ENCODE peak calls at places on chromosomes 13 and 19, in four cellular contexts. One of them, this sample, is unnamed.

GRCh38 chr19:3440082-3440481 is 40.2 kb downstream of the SMIM24 start:
- DNase-seq in HCT116: no peak
- DNase-seq in SK-N-SH: peak; percentile 67
- DNase-seq in A549: peak; percentile 73
- DNase-seq in this sample: peak; percentile 71

GRCh38 chr13:94586371-94586770 is 9.6 kb downstream of the TGDS start:
- DNase-seq in HCT116: no peak
- DNase-seq in SK-N-SH: no peak
- DNase-seq in A549: no peak
- DNase-seq in this sample: no peak

GRCh38 chr19:294341-294818 is 3.2 kb upstream of the PLPP2 start:
- DNase-seq in HCT116: no peak
- DNase-seq in SK-N-SH: peak; percentile 47
- DNase-seq in A549: no peak
- DNase-seq in this sample: no peak

GRCh38 chr13:28458604-28459003 is 36.3 kb downstream of the FLT1 start:
- DNase-seq in HCT116: no peak
- DNase-seq in SK-N-SH: no peak
- DNase-seq in A549: no peak
- DNase-seq in this sample: no peak

GRCh38 chr19:13505761-13506549 is at the start of gene CACNA1A:
- DNase-seq in HCT116: no peak
- DNase-seq in SK-N-SH: peak; percentile 73
- DNase-seq in A549: no peak
- DNase-seq in this sample: no peak

GRCh38 chr19:13742756-13743155 is 21.6 kb upstream of the MRI1 start:
- DNase-seq in HCT116: no peak
- DNase-seq in SK-N-SH: no peak
- DNase-seq in A549: no peak
- DNase-seq in this sample: no peak

GRCh38 chr13:31150315-31150985 is 11.3 kb downstream of the HSPH1 start:
- DNase-seq in HCT116: no peak
- DNase-seq in SK-N-SH: no peak
- DNase-seq in A549: no peak
- DNase-seq in this sample: no peak

GRCh38 chr13:41562083-41562482 is 104.7 kb downstream of the RGCC start:
- DNase-seq in HCT116: no peak
- DNase-seq in SK-N-SH: no peak
- DNase-seq in A549: no peak
- DNase-seq in this sample: no peak

GRCh38 chr13:111845621-111846351 is 221.2 kb upstream of the SOX1 start:
- DNase-seq in HCT116: no peak
- DNase-seq in SK-N-SH: no peak
- DNase-seq in A549: no peak
- DNase-seq in this sample: no peak

GRCh38 chr19:9597027-9597426 is 12.7 kb upstream of the ZNF121 start:
- DNase-seq in HCT116: peak; percentile 86
- DNase-seq in SK-N-SH: no peak
- DNase-seq in A549: no peak
- DNase-seq in this sample: no peak

GRCh38 chr19:53598361-53598760 is 33.4 kb upstream of the DPRX start:
- DNase-seq in HCT116: no peak
- DNase-seq in SK-N-SH: no peak
- DNase-seq in A549: no peak
- DNase-seq in this sample: no peak

GRCh38 chr13:37058801-37059135 is 720 bp downstream of the SUPT20H start:
- DNase-seq in HCT116: no peak
- DNase-seq in SK-N-SH: peak; percentile 46
- DNase-seq in A549: no peak
- DNase-seq in this sample: no peak

GRCh38 chr13:39405596-39405995 is 197.4 kb downstream of the LHFPL6 start:
- DNase-seq in HCT116: no peak
- DNase-seq in SK-N-SH: no peak
- DNase-seq in A549: no peak
- DNase-seq in this sample: no peak

GRCh38 chr19:23882493-23882892 is 32.2 kb upstream of the ZNF726 start:
- DNase-seq in HCT116: no peak
- DNase-seq in SK-N-SH: no peak
- DNase-seq in A549: peak; percentile 32
- DNase-seq in this sample: no peak

GRCh38 chr13:37636701-37637100 is 38.1 kb upstream of the POSTN start:
- DNase-seq in HCT116: no peak
- DNase-seq in SK-N-SH: no peak
- DNase-seq in A549: no peak
- DNase-seq in this sample: no peak

GRCh38 chr19:2542341-2543069 is 66.6 kb downstream of the GADD45B start:
- DNase-seq in HCT116: no peak
- DNase-seq in SK-N-SH: no peak
- DNase-seq in A549: peak; percentile 57
- DNase-seq in this sample: no peak

GRCh38 chr19:39362682-39363657 is 20.7 kb downstream of the SAMD4B start:
- DNase-seq in HCT116: no peak
- DNase-seq in SK-N-SH: no peak
- DNase-seq in A549: no peak
- DNase-seq in this sample: no peak

GRCh38 chr19:1754651-1755466 is 1.6 kb downstream of the ONECUT3 start:
- DNase-seq in HCT116: no peak
- DNase-seq in SK-N-SH: no peak
- DNase-seq in A549: peak; percentile 79
- DNase-seq in this sample: peak; percentile 69

GRCh38 chr19:35253316-35254286 is 4.8 kb downstream of the LSR start:
- DNase-seq in HCT116: no peak
- DNase-seq in SK-N-SH: no peak
- DNase-seq in A549: no peak
- DNase-seq in this sample: no peak

GRCh38 chr13:40786568-40786996 is 2.8 kb upstream of the SLC25A15 start:
- DNase-seq in HCT116: no peak
- DNase-seq in SK-N-SH: no peak
- DNase-seq in A549: no peak
- DNase-seq in this sample: no peak

GRCh38 chr19:55116232-55117062 is 990 bp downstream of the PPP1R12C start:
- DNase-seq in HCT116: no peak
- DNase-seq in SK-N-SH: peak; percentile 86
- DNase-seq in A549: peak; percentile 67
- DNase-seq in this sample: peak; percentile 81

GRCh38 chr19:55118401-55118991 is 1.1 kb upstream of the PPP1R12C start:
- DNase-seq in HCT116: no peak
- DNase-seq in SK-N-SH: no peak
- DNase-seq in A549: peak; percentile 54
- DNase-seq in this sample: peak; percentile 61

GRCh38 chr19:55117063-55117635 is 288 bp downstream of the PPP1R12C start:
- DNase-seq in HCT116: no peak
- DNase-seq in SK-N-SH: no peak
- DNase-seq in A549: no peak
- DNase-seq in this sample: no peak

GRCh38 chr19:55119053-55119452 is 1.6 kb upstream of the PPP1R12C start:
- DNase-seq in HCT116: no peak
- DNase-seq in SK-N-SH: no peak
- DNase-seq in A549: no peak
- DNase-seq in this sample: no peak

DNA sequence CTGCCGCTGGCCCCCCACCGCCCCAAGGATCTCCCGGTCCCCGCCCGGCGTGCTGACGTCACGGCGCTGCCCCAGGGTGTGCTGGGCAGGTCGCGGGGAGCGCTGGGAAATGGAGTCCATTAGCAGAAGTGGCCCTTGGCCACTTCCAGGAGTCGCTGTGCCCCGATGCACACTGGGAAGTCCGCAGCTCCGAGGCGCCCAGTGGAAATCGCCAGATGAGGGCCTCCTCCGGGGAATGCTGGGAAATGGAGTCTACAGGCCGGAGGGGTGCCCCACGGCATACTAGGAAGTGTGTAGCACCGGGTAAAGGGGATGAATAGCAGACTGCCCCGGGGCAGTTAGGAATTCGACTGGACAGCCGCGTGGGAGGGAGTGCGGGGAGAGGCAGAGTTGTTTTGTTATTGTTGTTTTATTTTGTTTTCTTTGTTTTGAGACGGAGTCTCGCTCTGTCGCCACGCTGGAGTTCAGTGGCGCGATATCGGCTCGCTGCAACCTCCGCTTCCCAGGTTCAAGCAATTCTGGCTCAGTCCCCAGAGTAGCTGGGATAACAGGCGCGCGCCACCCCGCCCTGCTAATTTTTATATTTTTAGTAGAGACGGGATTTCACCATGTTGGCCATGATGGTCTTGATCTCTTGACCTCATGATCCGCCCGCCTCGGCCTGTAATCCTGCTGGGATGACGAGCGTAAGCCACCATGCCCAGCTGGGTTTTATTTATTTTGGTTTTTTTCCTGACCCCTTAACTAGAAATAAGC is at the start of gene PPP1R12C:
- DNase-seq in HCT116: peak; percentile 96
- DNase-seq in SK-N-SH: peak; percentile 99
- DNase-seq in A549: peak; percentile 99
- DNase-seq in this sample: peak; percentile 96
- TF ChIP-seq REST in HCT116: no peak
- TF ChIP-seq REST in SK-N-SH: no peak
- TF ChIP-seq REST in A549: peak; percentile 44
- TF ChIP-seq REST in this sample: no peak

DNA sequence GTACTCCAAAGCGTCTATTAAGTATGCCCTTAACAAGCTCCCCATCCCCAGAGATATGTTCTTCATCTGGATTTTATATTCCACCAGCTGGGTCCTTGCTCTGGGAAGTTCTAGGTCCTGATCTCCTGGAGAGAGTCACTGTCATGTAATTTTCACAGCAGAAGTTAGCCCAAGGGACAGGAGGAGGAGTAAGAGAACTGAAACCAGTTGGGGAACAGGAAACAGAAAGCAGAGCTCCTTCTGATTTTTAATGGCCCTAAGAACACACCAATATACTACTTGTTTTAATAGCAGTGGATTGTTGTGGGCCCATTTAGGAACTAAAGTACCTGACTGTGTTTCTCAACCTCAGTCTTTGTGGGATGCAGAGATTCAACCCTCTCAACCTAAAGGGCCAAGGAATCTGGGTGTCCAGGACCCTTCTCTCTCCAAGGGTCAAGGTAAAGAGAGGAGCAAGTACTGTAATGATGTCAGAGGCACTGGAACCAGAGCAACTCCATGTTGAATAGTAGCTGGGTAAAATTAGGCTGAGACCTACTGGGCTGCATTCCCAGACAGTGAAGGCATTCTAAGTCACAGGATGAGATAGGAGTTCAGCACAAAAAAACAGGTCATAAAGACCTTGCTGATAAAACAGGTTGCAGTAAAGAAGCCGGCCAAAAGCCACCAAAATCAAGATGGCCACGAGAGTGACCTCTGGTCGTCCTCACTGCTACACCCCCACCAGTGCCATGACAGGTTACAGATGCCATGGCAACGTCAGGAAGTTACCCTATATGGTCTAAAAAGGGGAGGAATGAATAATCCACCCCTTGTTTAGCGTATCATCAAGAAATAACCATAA is 8.1 kb upstream of the FPR3 start:
- DNase-seq in HCT116: no peak
- DNase-seq in SK-N-SH: no peak
- DNase-seq in A549: no peak
- DNase-seq in this sample: no peak
- H3K27ac ChIP-seq in HCT116: no peak overlapping the region
- H3K27ac ChIP-seq in SK-N-SH: peak overlapping the region; percentile 20
- H3K27ac ChIP-seq in A549: no peak overlapping the region
- H3K27ac ChIP-seq in this sample: no peak overlapping the region

DNA sequence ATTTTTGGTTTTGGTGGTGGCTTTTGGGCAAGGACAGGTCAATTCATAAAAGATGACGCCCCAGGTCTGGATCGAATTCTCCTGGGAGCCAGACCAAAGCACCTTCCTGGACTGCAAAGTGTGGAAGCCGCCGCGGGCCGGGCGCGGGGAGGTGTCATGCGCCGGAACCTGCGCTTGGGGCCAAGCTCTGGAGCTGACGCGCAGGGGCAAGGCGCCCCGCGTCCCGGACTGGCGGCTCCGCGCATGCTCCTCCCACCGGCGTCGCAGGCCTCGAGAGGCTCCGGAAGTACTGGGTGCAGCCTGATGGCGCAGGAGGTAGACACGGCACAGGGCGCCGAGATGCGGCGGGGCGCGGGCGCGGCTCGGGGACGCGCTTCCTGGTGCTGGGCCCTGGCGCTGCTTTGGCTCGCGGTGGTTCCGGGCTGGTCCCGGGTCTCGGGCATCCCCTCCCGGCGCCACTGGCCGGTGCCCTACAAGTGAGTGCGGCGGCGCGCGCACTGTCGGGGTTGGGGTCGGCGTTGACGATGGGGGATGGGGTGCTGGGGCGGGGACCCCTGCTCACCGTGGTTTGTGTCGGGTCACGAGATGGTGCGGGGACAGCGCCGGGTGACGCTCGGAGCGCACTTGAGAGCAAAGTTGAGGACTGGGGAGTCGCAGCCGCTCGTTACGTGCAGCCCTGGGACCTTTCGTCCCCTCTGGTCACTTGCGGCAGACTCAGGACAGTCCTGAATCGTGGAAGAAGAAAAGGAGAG is at the start of gene CLN5:
- DNase-seq in HCT116: peak; percentile 77
- DNase-seq in SK-N-SH: peak; percentile 97
- DNase-seq in A549: peak; percentile 90
- DNase-seq in this sample: peak; percentile 98
- TF ChIP-seq REST in HCT116: no peak
- TF ChIP-seq REST in SK-N-SH: no peak
- TF ChIP-seq REST in A549: no peak
- TF ChIP-seq REST in this sample: peak; percentile 54

DNA sequence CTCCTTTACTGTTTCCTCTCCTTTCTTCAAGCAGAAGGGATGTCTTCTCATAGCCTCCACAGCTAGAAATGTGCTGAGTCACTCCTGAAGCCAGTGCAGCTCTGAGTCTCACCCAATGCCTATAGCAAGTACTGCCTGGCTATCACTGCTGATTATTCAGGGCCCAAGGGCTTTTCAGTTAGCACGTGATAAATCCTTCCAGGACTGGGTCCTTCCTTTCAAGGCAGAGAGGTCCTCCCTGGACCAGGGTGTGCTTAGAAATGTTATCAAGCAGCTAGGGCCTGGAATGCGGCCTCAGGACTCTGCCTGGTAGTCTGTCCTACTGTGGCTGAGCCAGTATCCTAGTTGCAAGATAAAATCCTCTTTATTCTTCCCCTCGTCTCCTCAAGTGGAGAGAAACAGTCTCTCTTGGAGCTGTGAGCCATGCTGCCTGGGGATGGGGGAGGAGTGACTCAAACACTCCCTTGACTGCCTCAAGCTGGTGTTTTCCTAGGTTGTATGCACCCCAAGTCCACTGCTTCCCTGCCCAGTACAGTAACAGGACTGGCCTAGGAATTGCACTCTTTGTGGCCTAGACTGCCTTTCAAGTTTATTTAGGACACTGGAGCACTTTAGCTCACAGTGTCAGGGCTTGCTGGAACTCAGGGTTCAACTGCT is 198.7 kb upstream of the SERP2 start:
- DNase-seq in HCT116: no peak
- DNase-seq in SK-N-SH: no peak
- DNase-seq in A549: peak; percentile 38
- DNase-seq in this sample: no peak
- H3K27ac ChIP-seq in HCT116: no peak overlapping the region
- H3K27ac ChIP-seq in SK-N-SH: no peak overlapping the region
- H3K27ac ChIP-seq in A549: peak overlapping the region; percentile 86
- H3K27ac ChIP-seq in this sample: no peak overlapping the region